ENCODE peak calls at places on chromosomes 7 and 10, in six cellular contexts. One of them, this sample, is unnamed.
A peak's percentile ranks its signal among the peaks of the same experiment; 100 is the strongest.

GRCh38 chr10:71323407-71323806 is 4.3 kb downstream of the SLC29A3 start:
- DNase-seq in CD8-positive, alpha-beta T cell: no peak
- DNase-seq in AG09309: no peak
- DNase-seq in endothelial cell: no peak
- DNase-seq in Peyer's patch: no peak
- DNase-seq in D721Med: no peak
- DNase-seq in this sample: no peak

GRCh38 chr7:22350466-22351328 is 6.3 kb downstream of the RAPGEF5 start:
- DNase-seq in CD8-positive, alpha-beta T cell: no peak
- DNase-seq in AG09309: peak; percentile 38
- DNase-seq in endothelial cell: no peak
- DNase-seq in Peyer's patch: peak; percentile 73
- DNase-seq in D721Med: no peak
- DNase-seq in this sample: no peak

GRCh38 chr7:137421389-137421788 is 77.9 kb upstream of the PTN start:
- DNase-seq in CD8-positive, alpha-beta T cell: no peak
- DNase-seq in AG09309: no peak
- DNase-seq in endothelial cell: no peak
- DNase-seq in Peyer's patch: no peak
- DNase-seq in D721Med: no peak
- DNase-seq in this sample: no peak

GRCh38 chr10:123912466-123913201 is 21.0 kb upstream of the CPXM2 start:
- DNase-seq in CD8-positive, alpha-beta T cell: no peak
- DNase-seq in AG09309: no peak
- DNase-seq in endothelial cell: no peak
- DNase-seq in Peyer's patch: no peak
- DNase-seq in D721Med: no peak
- DNase-seq in this sample: no peak

GRCh38 chr7:69775231-69775771 is 177.0 kb downstream of the AUTS2 start:
- DNase-seq in CD8-positive, alpha-beta T cell: no peak
- DNase-seq in AG09309: no peak
- DNase-seq in endothelial cell: no peak
- DNase-seq in Peyer's patch: no peak
- DNase-seq in D721Med: no peak
- DNase-seq in this sample: no peak

GRCh38 chr7:89129600-89130375 is 334.3 kb upstream of the TEX47 start:
- DNase-seq in CD8-positive, alpha-beta T cell: no peak
- DNase-seq in AG09309: no peak
- DNase-seq in endothelial cell: no peak
- DNase-seq in Peyer's patch: no peak
- DNase-seq in D721Med: no peak
- DNase-seq in this sample: no peak

GRCh38 chr7:157460721-157461120 is 123.9 kb downstream of the DNAJB6 start:
- DNase-seq in CD8-positive, alpha-beta T cell: peak; percentile 0
- DNase-seq in AG09309: no peak
- DNase-seq in endothelial cell: no peak
- DNase-seq in Peyer's patch: peak; percentile 15
- DNase-seq in D721Med: no peak
- DNase-seq in this sample: no peak

GRCh38 chr7:77200542-77200941 is 923 bp upstream of the FGL2 start:
- DNase-seq in CD8-positive, alpha-beta T cell: no peak
- DNase-seq in AG09309: no peak
- DNase-seq in endothelial cell: no peak
- DNase-seq in Peyer's patch: peak; percentile 62
- DNase-seq in D721Med: no peak
- DNase-seq in this sample: no peak

GRCh38 chr7:99693427-99694200 is 13.8 kb upstream of the CYP3A5 start:
- DNase-seq in CD8-positive, alpha-beta T cell: peak; percentile 14
- DNase-seq in AG09309: no peak
- DNase-seq in endothelial cell: no peak
- DNase-seq in Peyer's patch: no peak
- DNase-seq in D721Med: no peak
- DNase-seq in this sample: no peak

GRCh38 chr7:33495207-33495606 is 365.8 kb downstream of the BBS9 start:
- DNase-seq in CD8-positive, alpha-beta T cell: no peak
- DNase-seq in AG09309: peak; percentile 83
- DNase-seq in endothelial cell: no peak
- DNase-seq in Peyer's patch: no peak
- DNase-seq in D721Med: no peak
- DNase-seq in this sample: no peak

GRCh38 chr7:101743995-101744360 is 73.4 kb upstream of the CUX1 start:
- DNase-seq in CD8-positive, alpha-beta T cell: no peak
- DNase-seq in AG09309: no peak
- DNase-seq in endothelial cell: peak; percentile 15
- DNase-seq in Peyer's patch: peak; percentile 53
- DNase-seq in D721Med: no peak
- DNase-seq in this sample: no peak

GRCh38 chr7:134527979-134528371 is 608 bp downstream of the AKR1B10 start:
- DNase-seq in CD8-positive, alpha-beta T cell: no peak
- DNase-seq in AG09309: peak; percentile 52
- DNase-seq in endothelial cell: no peak
- DNase-seq in Peyer's patch: no peak
- DNase-seq in D721Med: no peak
- DNase-seq in this sample: no peak

GRCh38 chr10:34222359-34222758 is 592.7 kb downstream of the PARD3 start:
- DNase-seq in CD8-positive, alpha-beta T cell: no peak
- DNase-seq in AG09309: no peak
- DNase-seq in endothelial cell: no peak
- DNase-seq in Peyer's patch: no peak
- DNase-seq in D721Med: no peak
- DNase-seq in this sample: no peak

GRCh38 chr10:94680544-94680943 is 3.0 kb upstream of the CYP2C18 start:
- DNase-seq in CD8-positive, alpha-beta T cell: no peak
- DNase-seq in AG09309: no peak
- DNase-seq in endothelial cell: no peak
- DNase-seq in Peyer's patch: no peak
- DNase-seq in D721Med: no peak
- DNase-seq in this sample: no peak

GRCh38 chr10:64283621-64284020 is 762.4 kb downstream of the REEP3 start:
- DNase-seq in CD8-positive, alpha-beta T cell: no peak
- DNase-seq in AG09309: no peak
- DNase-seq in endothelial cell: no peak
- DNase-seq in Peyer's patch: no peak
- DNase-seq in D721Med: no peak
- DNase-seq in this sample: no peak

GRCh38 chr7:33155811-33156210 is 26.4 kb downstream of the BBS9 start:
- DNase-seq in CD8-positive, alpha-beta T cell: no peak
- DNase-seq in AG09309: peak; percentile 51
- DNase-seq in endothelial cell: no peak
- DNase-seq in Peyer's patch: no peak
- DNase-seq in D721Med: no peak
- DNase-seq in this sample: no peak

DNA sequence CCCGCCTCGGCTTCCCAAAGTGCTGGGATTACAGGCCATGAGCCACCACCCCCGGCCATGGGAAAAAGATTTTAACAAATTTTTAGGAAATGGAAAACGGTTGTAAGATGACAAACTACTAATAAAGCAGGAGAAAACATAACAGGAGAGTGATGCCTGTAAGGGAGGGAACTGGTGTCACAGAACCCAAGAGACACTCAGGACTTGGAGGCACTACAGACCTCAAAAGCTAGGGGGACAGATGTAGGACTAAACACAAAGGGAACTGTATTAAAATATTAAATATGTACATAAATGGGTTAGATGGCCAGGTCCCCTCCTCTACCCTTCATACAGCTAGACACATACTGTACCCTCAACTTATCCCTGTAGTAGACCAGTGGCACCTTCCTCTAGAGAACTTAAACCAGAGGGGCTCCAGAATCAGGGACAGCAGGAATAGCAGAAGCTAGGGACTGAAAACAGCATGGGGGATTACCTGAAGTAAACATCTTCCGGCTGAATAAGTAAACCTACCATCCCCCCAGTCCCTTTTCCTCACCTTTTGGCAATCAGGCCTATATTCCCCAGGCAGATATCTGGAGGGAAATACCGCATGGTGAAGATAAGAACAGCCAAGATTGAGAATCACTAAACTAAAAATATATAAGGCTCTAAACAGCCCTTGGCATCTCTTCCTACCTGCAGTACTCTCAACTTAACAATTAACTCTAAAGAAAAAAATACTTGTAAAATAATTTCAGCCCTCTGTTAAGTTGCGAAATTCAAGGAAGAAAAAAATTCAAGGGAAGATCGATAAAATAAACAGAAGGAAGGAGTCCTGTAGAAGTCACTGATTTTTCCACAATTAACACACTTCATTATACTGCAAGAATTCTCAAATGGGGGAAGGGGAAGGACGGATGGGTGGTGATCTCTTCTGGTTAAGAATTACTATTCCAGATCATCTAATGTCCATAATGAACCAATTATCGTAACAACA is 15.5 kb downstream of the TM9SF3 start:
- DNase-seq in CD8-positive, alpha-beta T cell: no peak
- DNase-seq in AG09309: no peak
- DNase-seq in endothelial cell: no peak
- DNase-seq in Peyer's patch: no peak
- DNase-seq in D721Med: no peak
- DNase-seq in this sample: no peak
- TF ChIP-seq CTCF in CD8-positive, alpha-beta T cell: no peak
- TF ChIP-seq CTCF in AG09309: no peak
- TF ChIP-seq CTCF in endothelial cell: no peak
- TF ChIP-seq CTCF in Peyer's patch: no peak
- TF ChIP-seq CTCF in D721Med: no peak
- TF ChIP-seq CTCF in this sample: no peak

GRCh38 chr7:24788075-24788474 is 30.8 kb upstream of the GSDME start:
- DNase-seq in CD8-positive, alpha-beta T cell: no peak
- DNase-seq in AG09309: no peak
- DNase-seq in endothelial cell: no peak
- DNase-seq in Peyer's patch: no peak
- DNase-seq in D721Med: no peak
- DNase-seq in this sample: no peak
- TF ChIP-seq CTCF in CD8-positive, alpha-beta T cell: peak; percentile 18
- TF ChIP-seq CTCF in AG09309: peak; percentile 51
- TF ChIP-seq CTCF in endothelial cell: peak; percentile 61
- TF ChIP-seq CTCF in Peyer's patch: no peak
- TF ChIP-seq CTCF in D721Med: no peak
- TF ChIP-seq CTCF in this sample: no peak

GRCh38 chr7:45986355-45987298 is 65.6 kb upstream of the IGFBP3 start:
- DNase-seq in CD8-positive, alpha-beta T cell: no peak
- DNase-seq in AG09309: no peak
- DNase-seq in endothelial cell: no peak
- DNase-seq in Peyer's patch: no peak
- DNase-seq in D721Med: no peak
- DNase-seq in this sample: no peak

GRCh38 chr7:45982912-45983719 is 62.0 kb upstream of the IGFBP3 start:
- DNase-seq in CD8-positive, alpha-beta T cell: no peak
- DNase-seq in AG09309: no peak
- DNase-seq in endothelial cell: no peak
- DNase-seq in Peyer's patch: no peak
- DNase-seq in D721Med: no peak
- DNase-seq in this sample: no peak

GRCh38 chr7:45983720-45984032 is 62.6 kb upstream of the IGFBP3 start:
- DNase-seq in CD8-positive, alpha-beta T cell: no peak
- DNase-seq in AG09309: no peak
- DNase-seq in endothelial cell: no peak
- DNase-seq in Peyer's patch: no peak
- DNase-seq in D721Med: no peak
- DNase-seq in this sample: no peak

GRCh38 chr7:45985902-45986301 is 64.8 kb upstream of the IGFBP3 start:
- DNase-seq in CD8-positive, alpha-beta T cell: no peak
- DNase-seq in AG09309: peak; percentile 49
- DNase-seq in endothelial cell: no peak
- DNase-seq in Peyer's patch: no peak
- DNase-seq in D721Med: no peak
- DNase-seq in this sample: no peak

GRCh38 chr7:45984386-45985295 is 63.6 kb upstream of the IGFBP3 start:
- DNase-seq in CD8-positive, alpha-beta T cell: no peak
- DNase-seq in AG09309: no peak
- DNase-seq in endothelial cell: no peak
- DNase-seq in Peyer's patch: no peak
- DNase-seq in D721Med: no peak
- DNase-seq in this sample: no peak
- TF ChIP-seq CTCF in CD8-positive, alpha-beta T cell: no peak
- TF ChIP-seq CTCF in AG09309: no peak
- TF ChIP-seq CTCF in endothelial cell: no peak
- TF ChIP-seq CTCF in Peyer's patch: no peak
- TF ChIP-seq CTCF in D721Med: peak; percentile 30
- TF ChIP-seq CTCF in this sample: no peak

GRCh38 chr10:119537953-119538630 is 4.4 kb downstream of the RGS10 start:
- DNase-seq in CD8-positive, alpha-beta T cell: no peak
- DNase-seq in AG09309: no peak
- DNase-seq in endothelial cell: no peak
- DNase-seq in Peyer's patch: peak; percentile 35
- DNase-seq in D721Med: no peak
- DNase-seq in this sample: no peak

GRCh38 chr10:119540038-119540437 is 2.5 kb downstream of the RGS10 start:
- DNase-seq in CD8-positive, alpha-beta T cell: no peak
- DNase-seq in AG09309: no peak
- DNase-seq in endothelial cell: no peak
- DNase-seq in Peyer's patch: no peak
- DNase-seq in D721Med: no peak
- DNase-seq in this sample: no peak

GRCh38 chr10:119541046-119541445 is 1.5 kb downstream of the RGS10 start:
- DNase-seq in CD8-positive, alpha-beta T cell: no peak
- DNase-seq in AG09309: no peak
- DNase-seq in endothelial cell: no peak
- DNase-seq in Peyer's patch: peak; percentile 18
- DNase-seq in D721Med: no peak
- DNase-seq in this sample: no peak

GRCh38 chr10:119539359-119539651 is 3.2 kb downstream of the RGS10 start:
- DNase-seq in CD8-positive, alpha-beta T cell: no peak
- DNase-seq in AG09309: no peak
- DNase-seq in endothelial cell: no peak
- DNase-seq in Peyer's patch: peak; percentile 44
- DNase-seq in D721Med: no peak
- DNase-seq in this sample: no peak

GRCh38 chr10:119538632-119539358 is 3.7 kb downstream of the RGS10 start:
- DNase-seq in CD8-positive, alpha-beta T cell: peak; percentile 65
- DNase-seq in AG09309: no peak
- DNase-seq in endothelial cell: no peak
- DNase-seq in Peyer's patch: peak; percentile 45
- DNase-seq in D721Med: no peak
- DNase-seq in this sample: no peak
- TF ChIP-seq CTCF in CD8-positive, alpha-beta T cell: peak; percentile 27
- TF ChIP-seq CTCF in AG09309: peak; percentile 5
- TF ChIP-seq CTCF in endothelial cell: no peak
- TF ChIP-seq CTCF in Peyer's patch: no peak
- TF ChIP-seq CTCF in D721Med: no peak
- TF ChIP-seq CTCF in this sample: no peak

DNA sequence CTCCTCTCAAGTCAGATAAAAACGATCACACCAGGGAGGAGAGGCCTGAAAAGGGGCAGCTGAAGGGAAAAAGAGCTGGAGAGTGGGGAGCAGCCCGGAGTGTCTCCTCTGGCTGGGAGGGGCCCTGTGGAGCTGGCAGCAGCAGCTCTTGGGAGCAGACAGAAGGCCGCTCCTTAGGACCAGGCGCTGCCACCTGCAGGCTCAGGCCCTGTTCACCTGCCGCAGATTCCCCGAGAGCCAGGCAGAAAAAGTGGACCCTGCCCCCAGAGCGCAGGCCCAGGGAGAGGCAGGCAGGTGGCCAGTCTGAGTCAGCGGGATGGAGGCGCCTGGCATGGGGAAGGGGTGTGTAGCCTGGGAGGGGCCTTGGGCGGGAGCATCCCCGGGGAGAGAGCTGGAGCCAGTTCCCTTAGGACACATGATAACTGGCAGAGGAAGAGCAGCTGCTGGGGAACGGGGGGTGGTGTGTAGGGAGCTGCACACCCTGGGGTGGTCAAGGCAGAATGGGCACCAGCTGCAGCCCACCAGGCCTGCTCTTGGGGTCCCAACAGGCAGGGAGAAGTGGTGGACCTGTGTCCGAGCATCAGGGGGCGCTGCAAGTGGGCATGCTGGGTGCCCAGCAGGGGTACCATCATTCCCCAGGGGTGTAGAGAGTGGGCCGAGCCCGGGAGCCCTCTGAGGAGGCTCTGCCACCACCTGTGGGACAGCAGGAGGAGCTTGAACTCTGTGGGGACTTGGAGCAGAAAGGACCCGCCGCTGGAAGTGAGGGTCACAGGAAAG is 177.2 kb upstream of the RHEB start:
- DNase-seq in CD8-positive, alpha-beta T cell: no peak
- DNase-seq in AG09309: no peak
- DNase-seq in endothelial cell: no peak
- DNase-seq in Peyer's patch: peak; percentile 93
- DNase-seq in D721Med: no peak
- DNase-seq in this sample: no peak
- TF ChIP-seq CTCF in CD8-positive, alpha-beta T cell: no peak
- TF ChIP-seq CTCF in AG09309: no peak
- TF ChIP-seq CTCF in endothelial cell: no peak
- TF ChIP-seq CTCF in Peyer's patch: no peak
- TF ChIP-seq CTCF in D721Med: no peak
- TF ChIP-seq CTCF in this sample: no peak